ENCODE peak calls at places on chromosomes 6 and 20, in eight cellular contexts. I is HT1080, F is GM18507, K is nephron progenitor cell, D is naive B cell, V is iris pigment epithelial cell, N is adrenal gland, C is NCI-H345. H is an unnamed sample.

GRCh38 chr20:53656653-53657288 is 63.1 kb upstream of the ZNF217 start:
- DNase-seq in F (no peak), K (no peak), D (no peak), V (peak; percentile 82), I (no peak), C (no peak), N (no peak), H (no peak)

GRCh38 chr6:132400641-132401119 is 595 bp downstream of the MOXD1 start:
- DNase-seq in K (peak; percentile 30), C (no peak), D (no peak), V (no peak), N (peak; percentile 21), F (no peak), I (no peak), H (no peak)

GRCh38 chr20:35618372-35619131 is 2.9 kb downstream of the SPAG4 start:
- DNase-seq in I (no peak), C (peak; percentile 62), V (peak; percentile 48), F (no peak), K (peak; percentile 32), N (peak; percentile 45), D (no peak), H (no peak)

GRCh38 chr20:25319241-25320034 is 71.2 kb downstream of the ABHD12 start:
- DNase-seq in K (no peak), F (no peak), D (no peak), I (no peak), C (peak; percentile 74), V (no peak), N (peak; percentile 11), H (peak; percentile 70)

GRCh38 chr20:43292221-43292620 is 102.5 kb upstream of the PTPRT start:
- DNase-seq in V (no peak), C (no peak), D (no peak), F (no peak), I (no peak), K (no peak), N (no peak), H (no peak)

GRCh38 chr6:118187568-118188164 is 280.6 kb downstream of the SLC35F1 start:
- DNase-seq in V (peak; percentile 1), N (no peak), C (no peak), K (no peak), D (no peak), I (peak; percentile 2), F (no peak), H (no peak)

GRCh38 chr6:3549314-3549940 is 92.6 kb upstream of the SLC22A23 start:
- DNase-seq in V (no peak), D (no peak), F (no peak), C (no peak), I (peak; percentile 12), K (no peak), N (no peak), H (no peak)

GRCh38 chr6:49457771-49458170 is 5.3 kb downstream of the MMUT start:
- DNase-seq in F (no peak), D (no peak), K (no peak), V (peak; percentile 35), I (peak; percentile 19), C (no peak), N (no peak), H (no peak)

GRCh38 chr6:15623282-15624116 is 39.3 kb downstream of the DTNBP1 start:
- DNase-seq in F (no peak), I (peak; percentile 5), D (no peak), N (no peak), K (no peak), V (no peak), C (no peak), H (peak; percentile 15)

GRCh38 chr6:110039996-110040383 is 61.9 kb downstream of the GPR6 start:
- DNase-seq in V (peak; percentile 22), F (no peak), N (no peak), K (peak; percentile 22), D (peak; percentile 55), C (peak; percentile 74), I (peak; percentile 14), H (peak; percentile 68)

GRCh38 chr20:13857961-13858360 is 73.1 kb downstream of the NDUFAF5 start:
- DNase-seq in V (no peak), N (no peak), K (no peak), F (no peak), C (no peak), I (no peak), D (no peak), H (no peak)

GRCh38 chr6:148559848-148560433 is 186.9 kb upstream of the UST start:
- DNase-seq in K (peak; percentile 91), I (peak; percentile 66), C (peak; percentile 70), V (peak; percentile 60), F (peak; percentile 49), D (peak; percentile 68), N (peak; percentile 80), H (peak; percentile 80)

GRCh38 chr20:45944965-45945677 is 10.6 kb downstream of the PCIF1 start:
- DNase-seq in V (no peak), F (no peak), N (no peak), D (no peak), K (no peak), I (no peak), C (no peak), H (no peak)

GRCh38 chr6:106648651-106649308 is 19.4 kb downstream of the QRSL1 start:
- DNase-seq in K (no peak), N (no peak), V (no peak), C (no peak), D (peak; percentile 69), F (no peak), I (no peak), H (no peak)